ENCODE peak calls at places on chromosome 21, in nine cellular contexts. Z is testis; M is thoracic aorta; H is ovary; G is suprapubic skin; B is CD4-positive, alpha-beta memory T cell; T is neuronal stem cell; F is mammary epithelial cell; J is heart right ventricle. U is an unnamed sample.

GRCh38 chr21:27703806-27704205 is 736.9 kb upstream of the ADAMTS5 start:
- DNase-seq in M (no peak), Z (no peak), F (no peak), H (no peak), J (no peak), T (no peak), B (no peak), G (no peak), U (no peak)

GRCh38 chr21:44550807-44551206 is 498 bp downstream of the KRTAP10-2 start:
- DNase-seq in T (no peak), Z (no peak), H (no peak), G (no peak), B (no peak), M (no peak), J (no peak), F (peak), U (no peak)

GRCh38 chr21:28821276-28822063 is 171.2 kb downstream of the LTN1 start:
- DNase-seq in Z (no peak), F (no peak), J (no peak), H (no peak), B (no peak), G (no peak), T (no peak), M (no peak), U (no peak)

GRCh38 chr21:45644041-45644906 is 749 bp downstream of the PCBP3 start:
- DNase-seq in M (no peak), F (no peak), H (no peak), G (no peak), J (peak), B (no peak), T (peak), Z (no peak), U (peak)

GRCh38 chr21:34782666-34783365 is 114.0 kb downstream of the CLIC6 start:
- DNase-seq in G (no peak), T (no peak), Z (no peak), H (no peak), F (no peak), B (no peak), J (no peak), M (no peak), U (no peak)

GRCh38 chr21:43812139-43812821 is 22.9 kb downstream of the RRP1 start:
- DNase-seq in J (no peak), G (no peak), B (no peak), Z (no peak), H (no peak), F (peak), T (no peak), M (no peak), U (no peak)

GRCh38 chr21:38822754-38823374 is 17.1 kb downstream of the ETS2 start:
- DNase-seq in Z (no peak), T (no peak), H (no peak), M (no peak), J (no peak), B (no peak), F (no peak), G (no peak), U (no peak)

GRCh38 chr21:38853421-38853919 is 47.7 kb downstream of the ETS2 start:
- DNase-seq in F (peak), Z (no peak), H (no peak), J (peak), G (no peak), B (no peak), T (no peak), M (no peak), U (peak)

GRCh38 chr21:31282095-31282709 is 61.9 kb downstream of the TIAM1 start:
- DNase-seq in M (no peak), F (peak), H (no peak), T (no peak), J (no peak), B (no peak), G (no peak), Z (peak), U (no peak)

GRCh38 chr21:16072176-16072575 is 342.4 kb downstream of the USP25 start:
- DNase-seq in G (no peak), H (no peak), F (no peak), T (no peak), J (no peak), B (no peak), Z (no peak), M (no peak), U (no peak)
- H3K27ac ChIP-seq in G (no peak), H (no peak), F (no peak), T (no peak), J (no peak), B (no peak), Z (no peak), M (no peak), U (no peak)

DNA sequence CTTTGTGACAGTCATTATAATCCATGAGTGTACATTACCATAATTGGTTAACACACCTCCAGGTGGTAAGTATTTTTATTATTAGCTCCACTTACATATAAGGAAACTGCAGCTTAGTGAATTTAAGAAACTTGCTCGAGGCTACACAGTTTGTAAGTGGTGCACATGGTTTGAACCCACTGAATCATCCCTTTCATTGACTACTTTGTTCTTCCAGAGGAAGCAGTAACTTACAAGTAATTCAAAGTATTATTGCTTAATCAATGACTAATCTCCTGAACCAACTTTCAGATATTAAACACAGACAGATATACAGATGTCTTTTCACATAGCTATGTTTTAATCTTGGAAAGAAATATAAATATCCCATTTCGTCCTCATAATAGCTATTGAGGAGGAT is 18.7 kb upstream of the CLDN8 start:
- DNase-seq in B (no peak), H (no peak), G (no peak), T (no peak), J (no peak), F (peak), Z (no peak), M (no peak), U (no peak)
- H3K27ac ChIP-seq in B (no peak), H (no peak), G (no peak), T (no peak), J (no peak), F (peak), Z (no peak), M (no peak), U (no peak)

GRCh38 chr21:32463367-32463766 is 50.9 kb downstream of the EVA1C start:
- DNase-seq in T (no peak), J (no peak), H (no peak), B (no peak), M (no peak), F (peak), G (no peak), Z (no peak), U (no peak)
- H3K27ac ChIP-seq in T (no peak), J (no peak), H (peak), B (no peak), M (peak), F (peak), G (no peak), Z (peak), U (no peak)

GRCh38 chr21:16418211-16418610 is 688.4 kb downstream of the USP25 start:
- DNase-seq in T (no peak), F (no peak), H (no peak), Z (no peak), G (no peak), J (no peak), B (no peak), M (no peak), U (no peak)

GRCh38 chr21:16418663-16419062 is 688.9 kb downstream of the USP25 start:
- DNase-seq in F (no peak), G (no peak), H (no peak), T (no peak), J (no peak), Z (no peak), M (no peak), B (no peak), U (no peak)

GRCh38 chr21:16420086-16420724 is 690.4 kb downstream of the USP25 start:
- DNase-seq in M (no peak), G (no peak), T (no peak), Z (peak), B (no peak), J (no peak), H (peak), F (peak), U (no peak)

GRCh38 chr21:16422702-16423101 is 692.9 kb downstream of the USP25 start:
- DNase-seq in B (no peak), H (no peak), T (no peak), Z (peak), G (no peak), F (no peak), J (no peak), M (no peak), U (no peak)

GRCh38 chr21:16419188-16419874 is 689.5 kb downstream of the USP25 start:
- DNase-seq in F (peak), J (peak), Z (peak), M (peak), B (no peak), H (peak), G (peak), T (no peak), U (no peak)
- H3K27ac ChIP-seq in F (peak), J (peak), Z (peak), M (peak), B (no peak), H (peak), G (peak), T (no peak), U (no peak)

GRCh38 chr21:36048357-36048756 is 12.0 kb downstream of the SETD4 start:
- DNase-seq in Z (no peak), B (no peak), M (no peak), G (no peak), J (no peak), F (no peak), T (no peak), H (no peak), U (no peak)

GRCh38 chr21:36055551-36055950 is 4.8 kb downstream of the SETD4 start:
- DNase-seq in F (no peak), B (no peak), T (no peak), M (no peak), G (no peak), J (no peak), H (no peak), Z (no peak), U (no peak)

GRCh38 chr21:36047139-36047538 is 13.2 kb downstream of the SETD4 start:
- DNase-seq in F (no peak), J (no peak), Z (no peak), T (no peak), G (no peak), H (no peak), M (no peak), B (no peak), U (no peak)

DNA sequence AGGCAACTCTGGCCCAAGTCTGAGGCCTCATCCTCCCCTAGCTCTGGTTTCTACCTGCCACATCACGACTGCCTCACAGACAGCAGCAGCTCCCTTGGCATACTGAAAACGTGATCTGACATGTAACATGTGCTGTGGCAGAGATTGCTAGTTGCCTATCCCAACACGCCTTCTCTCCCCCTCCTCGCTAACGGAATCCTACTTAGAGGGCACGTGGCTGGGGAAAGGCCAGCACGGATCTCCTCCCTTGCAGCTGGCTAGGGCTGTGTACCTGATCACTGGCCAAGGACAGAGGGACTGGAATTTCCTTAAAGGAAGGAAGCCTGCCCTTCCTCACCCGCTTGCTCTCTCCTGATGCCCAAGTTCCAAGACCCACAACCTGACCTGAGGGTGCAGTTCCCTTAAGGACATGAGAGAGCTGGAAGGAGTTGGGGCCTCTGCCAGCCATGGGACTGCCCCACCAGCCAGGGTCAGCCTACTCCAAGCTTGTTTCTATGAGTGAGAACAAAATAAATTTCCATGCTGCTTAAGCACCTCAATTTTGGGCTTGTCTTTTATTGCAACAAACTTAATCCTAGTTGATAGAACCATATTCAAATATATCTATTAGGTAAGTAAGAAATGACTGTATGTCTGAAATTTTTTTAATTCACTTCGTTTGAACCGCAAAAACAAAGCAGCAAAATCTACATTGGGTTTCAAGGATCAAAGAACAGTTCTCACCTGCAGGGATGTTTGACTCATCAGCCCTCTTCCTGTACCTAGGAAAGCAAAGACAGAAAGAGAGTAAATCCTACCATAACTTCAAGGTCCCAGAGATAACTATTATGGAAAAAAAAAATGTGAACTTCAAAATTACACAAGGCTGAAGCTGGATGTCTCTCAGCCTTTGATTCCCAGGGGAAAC is 7.2 kb downstream of the SETD4 start:
- DNase-seq in F (no peak), B (no peak), M (no peak), J (no peak), Z (no peak), H (no peak), G (no peak), T (no peak), U (no peak)
- H3K27ac ChIP-seq in F (no peak), B (no peak), M (no peak), J (no peak), Z (no peak), H (no peak), G (peak), T (no peak), U (no peak)

GRCh38 chr21:42263591-42264131 is 44.7 kb downstream of the ABCG1 start:
- DNase-seq in T (no peak), Z (peak), G (no peak), F (no peak), M (no peak), J (peak), H (peak), B (no peak), U (no peak)
- H3K27ac ChIP-seq in T (no peak), Z (no peak), G (peak), F (no peak), M (no peak), J (peak), H (no peak), B (no peak), U (no peak)

GRCh38 chr21:41615613-41616012 is 107.7 kb upstream of the TMPRSS2 start:
- DNase-seq in G (no peak), Z (no peak), J (no peak), B (no peak), H (no peak), M (no peak), F (peak), T (no peak), U (no peak)
- H3K27ac ChIP-seq in G (peak), Z (no peak), J (peak), B (no peak), H (no peak), M (peak), F (peak), T (no peak), U (peak)

DNA sequence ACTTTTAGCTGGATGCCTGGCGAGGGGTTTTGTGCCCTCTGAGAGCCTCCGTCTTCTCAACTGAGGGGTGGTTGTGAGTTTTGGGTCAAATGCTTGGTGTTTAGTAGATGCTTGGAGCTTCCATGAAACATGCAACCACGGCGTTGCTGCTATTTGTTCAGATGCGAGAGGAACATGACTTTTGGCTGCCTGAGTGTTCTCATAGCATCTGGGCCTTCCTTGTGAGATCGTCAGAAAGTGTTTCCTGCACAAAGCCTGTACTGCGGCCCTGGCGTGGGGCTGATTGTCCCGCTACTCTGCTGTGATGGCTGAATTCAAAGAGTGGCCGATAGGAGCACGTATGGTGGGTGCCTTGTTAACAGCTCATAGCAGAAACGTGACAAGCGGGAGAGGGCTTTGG is 69.8 kb upstream of the FAM3B start:
- DNase-seq in T (no peak), M (no peak), H (no peak), J (no peak), Z (no peak), G (no peak), B (no peak), F (no peak), U (no peak)
- H3K27ac ChIP-seq in T (no peak), M (peak), H (no peak), J (no peak), Z (no peak), G (peak), B (no peak), F (no peak), U (no peak)

U was measured in DND-41.